ENCODE peak calls at places on chromosomes 7 and 10, in ten cellular contexts. I is epithelial cell of esophagus, M is A549, C is AG04450, R is A673, U is cardiac fibroblast, T is heart right ventricle, X is stomach, L is heart left ventricle, B is IMR-90. H is an unnamed sample.
A peak's percentile ranks its signal among the peaks of the same experiment; 100 is the strongest.

GRCh38 chr10:98030093-98030821 is at the start of gene CRTAC1:
- DNase-seq in U (no peak), L (peak; percentile 84), X (peak; percentile 29), B (no peak), M (peak; percentile 32), T (peak; percentile 64), R (peak; percentile 79), I (peak; percentile 35), C (no peak), H (peak; percentile 9)

GRCh38 chr10:688621-689426 is 644 bp downstream of the DIP2C start:
- DNase-seq in I (peak; percentile 33), X (peak; percentile 45), R (peak; percentile 61), U (peak; percentile 56), L (no peak), B (peak; percentile 37), C (no peak), T (peak; percentile 53), M (peak; percentile 45), H (peak; percentile 42)

GRCh38 chr10:1043532-1043995 is 5.4 kb downstream of the IDI1 start:
- DNase-seq in L (peak; percentile 38), B (no peak), M (no peak), R (no peak), T (no peak), C (no peak), I (no peak), U (no peak), X (no peak), H (no peak)

GRCh38 chr7:129769400-129769774 is 157.9 kb downstream of the NRF1 start:
- DNase-seq in U (no peak), M (no peak), T (no peak), B (no peak), I (no peak), X (no peak), L (no peak), R (no peak), C (no peak), H (no peak)

GRCh38 chr10:75889051-75889450 is 457.6 kb downstream of the LRMDA start:
- DNase-seq in I (peak; percentile 70), M (no peak), R (no peak), T (no peak), C (no peak), U (no peak), L (no peak), B (no peak), X (no peak), H (no peak)

GRCh38 chr10:84423729-84424128 is 95.3 kb downstream of the CCSER2 start:
- DNase-seq in M (no peak), I (peak; percentile 58), X (no peak), T (no peak), B (peak; percentile 35), C (no peak), L (no peak), R (no peak), U (peak; percentile 38), H (no peak)

GRCh38 chr10:14687340-14687739 is 87.4 kb downstream of the FAM107B start:
- DNase-seq in U (no peak), T (no peak), M (peak; percentile 73), R (no peak), I (no peak), B (no peak), X (no peak), L (no peak), C (no peak), H (no peak)

GRCh38 chr10:71285180-71285545 is 33.9 kb upstream of the SLC29A3 start:
- DNase-seq in R (peak; percentile 67), C (no peak), M (peak; percentile 39), L (peak; percentile 58), U (peak; percentile 42), B (peak; percentile 29), X (peak; percentile 44), I (peak; percentile 36), T (no peak), H (no peak)

GRCh38 chr10:51100221-51100620 is 25.9 kb downstream of the PRKG1 start:
- DNase-seq in M (no peak), X (no peak), U (peak; percentile 38), C (no peak), T (no peak), I (no peak), B (peak; percentile 20), R (no peak), L (no peak), H (peak; percentile 19)

GRCh38 chr7:81499262-81500116 is 270.4 kb downstream of the HGF start:
- DNase-seq in L (no peak), C (peak; percentile 72), T (no peak), B (peak; percentile 89), U (peak; percentile 93), I (peak; percentile 79), X (no peak), M (peak; percentile 93), R (peak; percentile 93), H (peak; percentile 80)

GRCh38 chr7:27952393-27953290 is 212.7 kb downstream of the TAX1BP1 start:
- DNase-seq in B (peak; percentile 57), C (no peak), I (no peak), X (no peak), R (no peak), T (no peak), M (no peak), U (peak; percentile 31), L (no peak), H (peak; percentile 85)

GRCh38 chr10:24255907-24256306 is 47.0 kb downstream of the KIAA1217 start:
- DNase-seq in L (peak; percentile 59), B (no peak), X (no peak), U (peak; percentile 20), M (no peak), R (peak; percentile 34), T (peak; percentile 25), C (no peak), I (peak; percentile 99), H (no peak)

GRCh38 chr10:4485611-4486010 is 340.4 kb upstream of the AKR1E2 start:
- DNase-seq in X (no peak), U (no peak), L (no peak), I (no peak), C (no peak), B (no peak), M (no peak), R (no peak), T (no peak), H (no peak)

GRCh38 chr7:73851410-73852338 is 9.3 kb upstream of the TMEM270 start:
- DNase-seq in R (peak; percentile 66), B (peak; percentile 99), U (peak; percentile 98), X (no peak), T (no peak), C (peak; percentile 94), L (no peak), M (peak; percentile 79), I (peak; percentile 98), H (peak; percentile 96)

GRCh38 chr10:130751106-130751840 is 560.2 kb downstream of the TCERG1L start:
- DNase-seq in L (no peak), B (no peak), X (peak; percentile 24), M (no peak), T (no peak), R (no peak), C (no peak), U (no peak), I (no peak), H (no peak)

GRCh38 chr7:55641273-55641691 is 69.0 kb upstream of the VOPP1 start:
- DNase-seq in T (no peak), I (peak; percentile 88), B (peak; percentile 76), M (peak; percentile 81), X (peak; percentile 40), C (peak; percentile 53), R (peak; percentile 89), L (no peak), U (peak; percentile 84), H (peak; percentile 90)

DNA sequence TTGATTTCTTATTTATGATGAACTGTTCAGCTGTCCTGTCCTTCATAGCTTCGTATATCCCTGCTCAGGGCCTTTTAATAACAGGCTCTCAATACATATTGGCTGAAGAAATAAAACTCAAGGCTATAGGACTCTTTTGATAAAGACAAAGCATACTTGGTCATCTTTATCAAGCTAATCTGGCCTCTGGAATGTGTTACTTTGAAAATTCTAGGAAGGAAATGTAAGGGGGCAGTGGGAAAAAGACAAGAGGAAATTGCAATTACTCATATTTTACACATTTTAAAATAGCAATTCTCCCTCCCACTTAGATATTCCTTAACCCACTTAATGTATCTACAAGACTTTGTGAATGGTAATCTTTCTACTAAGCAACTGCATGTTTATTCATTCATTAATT is 94.3 kb downstream of the OSBPL3 start:
- DNase-seq in R (no peak), U (no peak), X (no peak), I (no peak), M (no peak), C (no peak), B (no peak), T (no peak), L (no peak), H (no peak)
- H3K4me3 ChIP-seq in R (no peak overlapping the region), U (no peak overlapping the region), X (no peak overlapping the region), I (no peak overlapping the region), M (no peak overlapping the region), C (no peak overlapping the region), B (no peak overlapping the region), T (no peak overlapping the region), L (no peak overlapping the region), H (no peak overlapping the region)

GRCh38 chr7:13132314-13132713 is 444.9 kb downstream of the ARL4A start:
- DNase-seq in T (no peak), B (no peak), U (no peak), L (no peak), X (no peak), C (no peak), R (no peak), I (no peak), M (no peak), H (no peak)
- TF ChIP-seq CTCF in T (no peak), B (no peak), U (no peak), L (no peak), X (no peak), C (no peak), R (no peak), I (no peak), M (no peak), H (no peak)

GRCh38 chr10:5873515-5873995 is 16.1 kb downstream of the ANKRD16 start:
- DNase-seq in R (peak; percentile 81), T (peak; percentile 22), I (peak; percentile 73), B (peak; percentile 70), L (peak; percentile 36), U (peak; percentile 86), X (peak; percentile 63), M (peak; percentile 71), C (peak; percentile 55), H (peak; percentile 72)
- H3K4me3 ChIP-seq in R (no peak overlapping the region), T (no peak overlapping the region), I (no peak overlapping the region), B (no peak overlapping the region), L (no peak overlapping the region), U (no peak overlapping the region), X (no peak overlapping the region), M (no peak overlapping the region), C (no peak overlapping the region), H (no peak overlapping the region)

DNA sequence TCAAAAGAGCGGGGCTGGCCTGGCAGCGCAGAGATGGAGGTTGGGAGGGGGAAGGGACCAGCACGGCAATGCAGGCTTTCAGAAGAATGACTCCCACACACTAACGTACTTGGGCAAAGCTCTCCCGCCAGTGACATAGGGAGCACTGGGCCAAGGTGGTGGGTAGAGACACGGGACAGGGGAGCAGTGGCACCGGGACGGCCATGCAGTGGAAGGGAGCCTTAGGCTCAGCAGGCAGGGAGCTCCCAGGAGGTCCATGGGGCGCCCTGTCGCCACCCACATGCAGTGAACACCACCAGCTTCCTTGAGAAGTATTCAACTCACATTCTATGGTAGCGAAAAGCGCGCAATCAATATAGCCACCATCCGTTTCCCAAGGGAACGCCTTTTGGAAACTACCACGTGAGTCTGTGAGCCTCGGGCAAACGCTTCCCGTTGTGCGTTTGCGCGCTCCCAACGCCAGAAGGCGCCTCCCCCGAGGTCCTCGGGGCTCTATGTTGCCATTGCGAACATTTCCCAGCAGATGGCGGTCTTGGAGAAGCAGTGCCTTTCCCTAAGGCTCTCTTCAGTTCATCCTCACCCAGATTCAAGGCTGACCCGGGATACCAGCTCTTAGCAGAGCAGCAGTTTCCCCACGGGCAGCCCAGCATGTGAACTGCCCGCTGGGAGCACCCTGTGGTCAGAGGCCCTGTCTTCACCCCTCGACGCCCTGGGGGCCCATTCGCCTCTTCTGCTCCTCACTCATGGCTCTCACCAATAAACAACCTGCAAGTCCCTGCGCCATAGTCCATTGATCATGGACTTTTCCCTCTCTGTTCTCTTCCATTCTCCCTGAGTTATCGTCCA is 16.4 kb upstream of the OPALIN start:
- DNase-seq in U (peak; percentile 87), I (peak; percentile 87), M (peak; percentile 87), X (peak; percentile 88), C (peak; percentile 46), B (peak; percentile 77), R (peak; percentile 93), L (peak; percentile 89), T (peak; percentile 84), H (peak; percentile 83)
- TF ChIP-seq CTCF in U (peak; percentile 98), I (peak; percentile 98), M (peak; percentile 94), X (no peak), C (peak; percentile 95), B (peak; percentile 99), R (peak; percentile 98), L (peak; percentile 100), T (peak; percentile 91), H (peak; percentile 98)

H was measured in AG10803.